ENCODE peak calls at places on chromosomes 6 and 20, in five cellular contexts. W, G, H, U and F are unnamed samples.

GRCh38 chr6:48426636-48427035 is 315.6 kb upstream of the PTCHD4 start:
- DNase-seq in H (peak), U (peak), G (no peak), W (no peak), F (no peak)

GRCh38 chr6:99605074-99605726 is 1.4 kb upstream of the PRDM13 start:
- DNase-seq in H (no peak), W (peak), U (no peak), G (no peak), F (no peak)

GRCh38 chr6:38239719-38240451 is 399.8 kb downstream of the BTBD9 start:
- DNase-seq in H (no peak), W (no peak), U (peak), G (no peak), F (no peak)

GRCh38 chr20:14360386-14360785 is 23.0 kb upstream of the FLRT3 start:
- DNase-seq in W (no peak), G (no peak), H (no peak), U (peak), F (no peak)

GRCh38 chr20:50868509-50869495 is 62.4 kb downstream of the ADNP start:
- DNase-seq in H (no peak), U (peak), W (no peak), G (no peak), F (no peak)

GRCh38 chr6:140437619-140438345 is 1063.3 kb upstream of the CITED2 start:
- DNase-seq in W (no peak), U (peak), H (no peak), G (no peak), F (no peak)

GRCh38 chr20:38222231-38222922 is 38.2 kb downstream of the KIAA1755 start:
- DNase-seq in H (peak), U (peak), W (peak), G (peak), F (peak)

GRCh38 chr20:50982372-50982771 is 23.8 kb downstream of the MOCS3 start:
- DNase-seq in G (no peak), W (no peak), U (peak), H (peak), F (peak)

GRCh38 chr6:2448826-2449571 is 203.6 kb upstream of the GMDS start:
- DNase-seq in H (peak), G (no peak), W (peak), U (peak), F (peak)

GRCh38 chr6:116447052-116447451 is 14.1 kb upstream of the CALHM6 start:
- DNase-seq in H (peak), U (no peak), G (no peak), W (no peak), F (no peak)

GRCh38 chr20:46013826-46014516 is 5.3 kb downstream of the MMP9 start:
- DNase-seq in W (peak), H (peak), G (peak), U (peak), F (peak)

GRCh38 chr20:16178671-16179070 is 394.6 kb downstream of the KIF16B start:
- DNase-seq in W (no peak), H (no peak), G (no peak), U (no peak), F (no peak)
- TF ChIP-seq CTCF in W (no peak), H (no peak), G (no peak), U (no peak), F (no peak)

GRCh38 chr20:36481380-36482043 is 59.8 kb upstream of the MYL9 start:
- DNase-seq in H (no peak), G (no peak), U (no peak), W (no peak), F (no peak)
- TF ChIP-seq CTCF in H (no peak), G (no peak), U (peak), W (no peak), F (no peak)

DNA sequence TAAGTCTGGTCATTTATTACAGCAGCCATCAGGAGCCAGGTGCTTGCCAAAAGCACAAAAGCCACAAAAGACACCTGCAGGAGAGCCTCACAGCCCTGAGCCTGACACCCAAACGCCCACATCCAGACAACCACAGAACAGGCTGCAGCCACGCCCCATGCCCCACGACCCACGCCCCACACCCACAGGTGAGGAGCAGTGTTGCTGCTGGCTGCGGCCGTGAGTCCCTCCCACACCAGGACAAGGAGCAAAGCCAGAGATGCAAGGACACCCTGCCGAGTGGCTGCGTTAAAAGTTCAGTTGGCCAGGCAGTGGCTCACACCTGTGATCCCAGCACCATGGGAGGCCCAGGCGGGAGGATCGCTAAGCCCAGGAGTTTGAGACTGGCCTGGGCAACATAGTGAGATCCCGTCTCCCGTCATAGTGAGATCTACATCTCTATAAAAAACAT is 43.0 kb downstream of the SLC2A4RG start:
- DNase-seq in H (no peak), G (no peak), U (no peak), W (peak), F (no peak)
- TF ChIP-seq CTCF in H (no peak), G (no peak), U (no peak), W (no peak), F (no peak)

DNA sequence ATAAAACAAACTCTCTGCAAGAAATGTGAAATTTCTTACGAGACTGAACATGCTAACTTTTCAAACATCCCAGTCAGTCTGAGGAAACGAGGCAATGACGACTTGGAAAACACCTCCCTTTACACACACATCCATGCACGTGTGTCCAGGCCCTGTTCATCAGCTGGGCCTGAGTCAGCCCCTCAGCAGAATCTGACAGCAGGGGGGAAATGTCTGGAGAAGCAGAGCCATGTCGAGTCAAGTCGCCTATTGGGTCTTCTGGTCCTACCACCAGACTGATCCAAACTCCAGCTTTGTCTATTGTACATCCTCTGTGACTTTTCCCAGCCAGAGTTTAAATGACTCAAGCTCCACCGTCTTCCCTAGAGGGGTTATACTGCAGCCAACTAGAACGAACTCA is 253.8 kb downstream of the CDC5L start:
- DNase-seq in W (no peak), U (peak), H (no peak), G (no peak), F (peak)
- TF ChIP-seq CTCF in W (no peak), U (no peak), H (no peak), G (no peak), F (no peak)

GRCh38 chr6:109370336-109370735 is 11.9 kb downstream of the CD164 start:
- DNase-seq in W (no peak), G (no peak), H (no peak), U (no peak), F (no peak)

GRCh38 chr6:109372070-109372585 is 10.1 kb downstream of the CD164 start:
- DNase-seq in U (no peak), H (no peak), G (no peak), W (no peak), F (no peak)

GRCh38 chr6:109369724-109370123 is 12.5 kb downstream of the CD164 start:
- DNase-seq in W (no peak), G (no peak), U (no peak), H (no peak), F (no peak)

GRCh38 chr6:109373333-109373732 is 8.9 kb downstream of the CD164 start:
- DNase-seq in U (no peak), W (no peak), H (no peak), G (no peak), F (peak)

GRCh38 chr6:109370792-109371191 is 11.5 kb downstream of the CD164 start:
- DNase-seq in U (no peak), G (no peak), H (no peak), W (no peak), F (no peak)
- TF ChIP-seq CTCF in U (no peak), G (no peak), H (no peak), W (no peak), F (no peak)

GRCh38 chr20:36120241-36120640 is 34.3 kb upstream of the EPB41L1 start:
- DNase-seq in W (no peak), U (no peak), H (no peak), G (no peak), F (no peak)

GRCh38 chr20:36122931-36123288 is 31.6 kb upstream of the EPB41L1 start:
- DNase-seq in W (no peak), G (no peak), H (no peak), U (no peak), F (no peak)

GRCh38 chr20:36119537-36119936 is 35.0 kb upstream of the EPB41L1 start:
- DNase-seq in W (no peak), G (no peak), U (no peak), H (no peak), F (no peak)

GRCh38 chr20:36120991-36121390 is 33.5 kb upstream of the EPB41L1 start:
- DNase-seq in U (no peak), H (no peak), W (no peak), G (no peak), F (no peak)

DNA sequence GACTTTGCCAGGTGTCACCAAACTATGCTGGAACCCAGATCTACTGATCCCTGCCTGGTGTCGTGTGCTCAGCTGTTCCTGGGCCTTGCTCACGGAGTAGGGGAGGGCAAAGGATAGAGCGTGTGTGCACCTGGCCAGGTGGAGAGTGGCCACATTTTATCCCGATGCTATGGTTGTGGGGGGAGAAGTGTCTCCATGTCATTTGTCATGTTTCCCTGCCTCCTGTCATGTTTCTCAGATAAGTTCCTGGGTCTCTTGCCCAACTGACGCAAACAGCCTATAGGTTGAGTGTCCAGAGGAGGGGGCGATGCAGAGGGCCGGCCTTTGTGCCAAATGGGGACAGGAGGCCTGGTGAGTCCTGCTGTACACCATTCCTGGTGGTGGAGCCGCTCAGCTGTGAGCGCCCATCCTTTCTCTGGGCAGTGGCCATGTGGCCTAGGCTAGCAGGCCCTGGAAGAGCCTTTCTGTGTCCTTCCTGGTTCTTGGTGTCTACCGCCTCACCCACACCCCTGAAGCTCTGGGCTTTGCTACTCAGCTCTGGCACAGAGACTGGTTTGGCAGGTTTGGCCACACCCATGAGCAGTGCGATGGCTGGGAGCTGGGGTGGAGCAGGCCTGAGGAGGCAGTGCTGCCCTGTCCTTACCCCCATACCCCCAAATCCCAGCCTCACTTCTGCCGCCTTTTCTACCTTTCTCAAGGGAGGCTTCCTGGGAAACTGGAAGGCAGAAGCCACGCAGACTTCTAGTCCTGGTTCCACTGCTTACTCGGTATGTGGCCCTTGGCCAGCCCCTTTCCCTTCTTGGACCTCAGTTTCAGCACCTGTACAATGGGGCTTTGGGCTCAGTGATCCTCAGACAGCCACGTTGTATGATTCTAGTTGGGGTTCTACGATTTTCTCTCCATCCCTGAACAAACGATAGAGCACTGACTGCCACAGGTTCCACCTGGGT is 32.3 kb upstream of the EPB41L1 start:
- DNase-seq in W (no peak), U (peak), H (no peak), G (peak), F (no peak)
- TF ChIP-seq CTCF in W (no peak), U (no peak), H (no peak), G (no peak), F (no peak)